ENCODE peak calls at places on chromosomes 7 and 10, in ten cellular contexts. I is CD8-positive, alpha-beta T cell; R is sigmoid colon; P is Kasumi-1; T is germinal center; N is kidney epithelial cell; Q is MCF 10A; J is H54; A is iris pigment epithelial cell; G is T-helper 9 cell. X is an unnamed sample.

GRCh38 chr7:107078517-107078966 is 34.0 kb downstream of the PRKAR2B start:
- DNase-seq in Q (peak; percentile 83), A (peak; percentile 89), G (no peak), I (no peak), P (no peak), N (peak; percentile 31), J (no peak), T (no peak), R (no peak), X (no peak)

GRCh38 chr10:26881600-26882331 is 21.0 kb upstream of the ABI1 start:
- DNase-seq in R (no peak), I (no peak), Q (peak; percentile 77), J (peak; percentile 18), T (peak; percentile 40), N (no peak), G (no peak), P (peak; percentile 87), A (peak; percentile 72), X (peak; percentile 65)

GRCh38 chr7:86942081-86942480 is 117.4 kb downstream of the ELAPOR2 start:
- DNase-seq in G (no peak), N (no peak), P (no peak), T (no peak), Q (no peak), I (no peak), A (no peak), J (no peak), R (no peak), X (no peak)

GRCh38 chr10:33616921-33617320 is 282.5 kb upstream of the NRP1 start:
- DNase-seq in A (peak; percentile 32), G (no peak), Q (no peak), T (no peak), J (no peak), R (no peak), P (no peak), I (no peak), N (no peak), X (no peak)

GRCh38 chr10:14889318-14889717 is 10.7 kb downstream of the SUV39H2 start:
- DNase-seq in J (no peak), T (no peak), A (peak; percentile 45), G (no peak), Q (no peak), P (peak; percentile 58), N (no peak), I (no peak), R (no peak), X (no peak)

GRCh38 chr10:97590082-97590747 is 694 bp downstream of the C10orf62 start:
- DNase-seq in Q (no peak), I (no peak), A (no peak), P (no peak), G (no peak), J (no peak), T (no peak), N (no peak), R (no peak), X (no peak)

GRCh38 chr7:131027287-131027773 is 293.3 kb upstream of the KLF14 start:
- DNase-seq in N (no peak), A (peak; percentile 93), P (peak; percentile 71), Q (peak; percentile 89), T (peak; percentile 38), R (peak; percentile 75), I (peak; percentile 60), G (no peak), J (no peak), X (no peak)

GRCh38 chr10:114278884-114279191 is 39.8 kb downstream of the VWA2 start:
- DNase-seq in P (no peak), J (no peak), I (no peak), R (no peak), T (no peak), G (no peak), N (no peak), Q (no peak), A (no peak), X (no peak)

GRCh38 chr10:95324436-95325268 is 33.8 kb upstream of the PDLIM1 start:
- DNase-seq in R (no peak), N (no peak), G (no peak), A (no peak), P (no peak), T (no peak), I (no peak), J (no peak), Q (no peak), X (no peak)